ENCODE peak calls at places on chromosome 20, in four cellular contexts. One of them, this sample, is unnamed.

GRCh38 chr20:48698507-48699267 is 129.1 kb downstream of the PREX1 start:
- DNase-seq in GM12878: no peak
- DNase-seq in IMR-90: no peak
- DNase-seq in K562: peak; percentile 36
- DNase-seq in this sample: no peak

GRCh38 chr20:4573564-4574355 is 147.9 kb upstream of the PRND start:
- DNase-seq in GM12878: no peak
- DNase-seq in K562: no peak
- DNase-seq in IMR-90: peak; percentile 96
- DNase-seq in this sample: peak; percentile 99

GRCh38 chr20:3431109-3431508 is 23.6 kb upstream of the DNAAF9 start:
- DNase-seq in IMR-90: peak; percentile 11
- DNase-seq in GM12878: no peak
- DNase-seq in K562: no peak
- DNase-seq in this sample: no peak

GRCh38 chr20:51129201-51129671 is 106.3 kb upstream of the KCNG1 start:
- DNase-seq in GM12878: no peak
- DNase-seq in IMR-90: no peak
- DNase-seq in K562: no peak
- DNase-seq in this sample: no peak

GRCh38 chr20:41290804-41291389 is 26.6 kb downstream of the ZHX3 start:
- DNase-seq in IMR-90: no peak
- DNase-seq in K562: no peak
- DNase-seq in GM12878: no peak
- DNase-seq in this sample: no peak

GRCh38 chr20:33896509-33896908 is 85.4 kb downstream of the CHMP4B start:
- DNase-seq in K562: no peak
- DNase-seq in IMR-90: peak; percentile 70
- DNase-seq in GM12878: no peak
- DNase-seq in this sample: no peak

GRCh38 chr20:11378252-11378651 is 539.4 kb upstream of the BTBD3 start:
- DNase-seq in K562: no peak
- DNase-seq in IMR-90: no peak
- DNase-seq in GM12878: no peak
- DNase-seq in this sample: no peak

GRCh38 chr20:8720089-8720488 is 348.8 kb upstream of the PLCB4 start:
- DNase-seq in IMR-90: no peak
- DNase-seq in GM12878: no peak
- DNase-seq in K562: no peak
- DNase-seq in this sample: no peak

GRCh38 chr20:36820928-36821327 is 47.4 kb upstream of the DSN1 start:
- DNase-seq in K562: no peak
- DNase-seq in GM12878: no peak
- DNase-seq in IMR-90: peak; percentile 27
- DNase-seq in this sample: no peak

GRCh38 chr20:13231031-13231752 is 10.1 kb downstream of the ISM1 start:
- DNase-seq in K562: no peak
- DNase-seq in IMR-90: peak; percentile 28
- DNase-seq in GM12878: no peak
- DNase-seq in this sample: no peak

GRCh38 chr20:8540466-8540865 is 408.4 kb downstream of the PLCB1 start:
- DNase-seq in IMR-90: no peak
- DNase-seq in K562: no peak
- DNase-seq in GM12878: no peak
- DNase-seq in this sample: no peak

GRCh38 chr20:1087311-1087710 is 31.1 kb upstream of the PSMF1 start:
- DNase-seq in GM12878: no peak
- DNase-seq in K562: no peak
- DNase-seq in IMR-90: no peak
- DNase-seq in this sample: no peak

GRCh38 chr20:40811660-40812414 is 122.8 kb upstream of the MAFB start:
- DNase-seq in K562: no peak
- DNase-seq in GM12878: no peak
- DNase-seq in IMR-90: no peak
- DNase-seq in this sample: no peak

GRCh38 chr20:44069203-44069931 is 117.6 kb downstream of the JPH2 start:
- DNase-seq in GM12878: peak; percentile 57
- DNase-seq in K562: no peak
- DNase-seq in IMR-90: no peak
- DNase-seq in this sample: no peak

GRCh38 chr20:63163596-63164560 is 52.1 kb downstream of the YTHDF1 start:
- DNase-seq in IMR-90: no peak
- DNase-seq in K562: no peak
- DNase-seq in GM12878: no peak
- DNase-seq in this sample: no peak

GRCh38 chr20:51767867-51768758 is at the start of gene ATP9A:
- DNase-seq in GM12878: no peak
- DNase-seq in IMR-90: peak; percentile 31
- DNase-seq in K562: no peak
- DNase-seq in this sample: no peak

GRCh38 chr20:25300496-25301170 is 52.7 kb downstream of the PYGB start:
- DNase-seq in GM12878: no peak
- DNase-seq in IMR-90: peak; percentile 42
- DNase-seq in K562: no peak
- DNase-seq in this sample: no peak

GRCh38 chr20:3082955-3083952 is 1.3 kb downstream of the AVP start:
- DNase-seq in GM12878: no peak
- DNase-seq in K562: no peak
- DNase-seq in IMR-90: no peak
- DNase-seq in this sample: no peak

GRCh38 chr20:13422637-13423036 is 201.6 kb downstream of the ISM1 start:
- DNase-seq in K562: no peak
- DNase-seq in IMR-90: peak; percentile 11
- DNase-seq in GM12878: no peak
- DNase-seq in this sample: peak; percentile 51

GRCh38 chr20:64250027-64250426 is 5.5 kb upstream of the PCMTD2 start:
- DNase-seq in IMR-90: no peak
- DNase-seq in K562: no peak
- DNase-seq in GM12878: no peak
- DNase-seq in this sample: no peak

GRCh38 chr20:44450938-44451450 is 24.7 kb upstream of the TTPAL start:
- DNase-seq in K562: no peak
- DNase-seq in IMR-90: no peak
- DNase-seq in GM12878: no peak
- DNase-seq in this sample: no peak

GRCh38 chr20:22810030-22810429 is 225.1 kb upstream of the SSTR4 start:
- DNase-seq in GM12878: no peak
- DNase-seq in K562: no peak
- DNase-seq in IMR-90: no peak
- DNase-seq in this sample: no peak

GRCh38 chr20:31948008-31948407 is 3.8 kb downstream of the PDRG1 start:
- DNase-seq in K562: peak; percentile 51
- DNase-seq in GM12878: no peak
- DNase-seq in IMR-90: no peak
- DNase-seq in this sample: no peak

GRCh38 chr20:21099653-21100589 is 6.2 kb downstream of the LINC00237 start:
- DNase-seq in GM12878: no peak
- DNase-seq in IMR-90: peak; percentile 4
- DNase-seq in K562: peak; percentile 15
- DNase-seq in this sample: peak; percentile 24

GRCh38 chr20:48284837-48285236 is 499.6 kb upstream of the SULF2 start:
- DNase-seq in GM12878: no peak
- DNase-seq in IMR-90: peak; percentile 75
- DNase-seq in K562: peak; percentile 13
- DNase-seq in this sample: peak; percentile 42

GRCh38 chr20:8633366-8633765 is 435.5 kb upstream of the PLCB4 start:
- DNase-seq in K562: no peak
- DNase-seq in IMR-90: peak; percentile 59
- DNase-seq in GM12878: no peak
- DNase-seq in this sample: no peak

GRCh38 chr20:62367483-62368302 is 581 bp upstream of the LAMA5 start:
- DNase-seq in IMR-90: no peak
- DNase-seq in K562: no peak
- DNase-seq in GM12878: no peak
- DNase-seq in this sample: no peak

GRCh38 chr20:53162251-53162835 is 190.2 kb downstream of the TSHZ2 start:
- DNase-seq in GM12878: no peak
- DNase-seq in K562: peak; percentile 46
- DNase-seq in IMR-90: peak; percentile 47
- DNase-seq in this sample: peak; percentile 18

GRCh38 chr20:16290358-16290757 is 282.9 kb downstream of the KIF16B start:
- DNase-seq in K562: no peak
- DNase-seq in GM12878: no peak
- DNase-seq in IMR-90: no peak
- DNase-seq in this sample: no peak

GRCh38 chr20:13147971-13148370 is 73.1 kb upstream of the ISM1 start:
- DNase-seq in GM12878: no peak
- DNase-seq in K562: no peak
- DNase-seq in IMR-90: no peak
- DNase-seq in this sample: no peak

GRCh38 chr20:63124092-63124781 is 91.7 kb downstream of the YTHDF1 start:
- DNase-seq in GM12878: no peak
- DNase-seq in K562: no peak
- DNase-seq in IMR-90: peak; percentile 62
- DNase-seq in this sample: no peak

GRCh38 chr20:34171640-34172039 is 59.6 kb upstream of the EIF2S2 start:
- DNase-seq in IMR-90: no peak
- DNase-seq in K562: no peak
- DNase-seq in GM12878: no peak
- DNase-seq in this sample: no peak

DNA sequence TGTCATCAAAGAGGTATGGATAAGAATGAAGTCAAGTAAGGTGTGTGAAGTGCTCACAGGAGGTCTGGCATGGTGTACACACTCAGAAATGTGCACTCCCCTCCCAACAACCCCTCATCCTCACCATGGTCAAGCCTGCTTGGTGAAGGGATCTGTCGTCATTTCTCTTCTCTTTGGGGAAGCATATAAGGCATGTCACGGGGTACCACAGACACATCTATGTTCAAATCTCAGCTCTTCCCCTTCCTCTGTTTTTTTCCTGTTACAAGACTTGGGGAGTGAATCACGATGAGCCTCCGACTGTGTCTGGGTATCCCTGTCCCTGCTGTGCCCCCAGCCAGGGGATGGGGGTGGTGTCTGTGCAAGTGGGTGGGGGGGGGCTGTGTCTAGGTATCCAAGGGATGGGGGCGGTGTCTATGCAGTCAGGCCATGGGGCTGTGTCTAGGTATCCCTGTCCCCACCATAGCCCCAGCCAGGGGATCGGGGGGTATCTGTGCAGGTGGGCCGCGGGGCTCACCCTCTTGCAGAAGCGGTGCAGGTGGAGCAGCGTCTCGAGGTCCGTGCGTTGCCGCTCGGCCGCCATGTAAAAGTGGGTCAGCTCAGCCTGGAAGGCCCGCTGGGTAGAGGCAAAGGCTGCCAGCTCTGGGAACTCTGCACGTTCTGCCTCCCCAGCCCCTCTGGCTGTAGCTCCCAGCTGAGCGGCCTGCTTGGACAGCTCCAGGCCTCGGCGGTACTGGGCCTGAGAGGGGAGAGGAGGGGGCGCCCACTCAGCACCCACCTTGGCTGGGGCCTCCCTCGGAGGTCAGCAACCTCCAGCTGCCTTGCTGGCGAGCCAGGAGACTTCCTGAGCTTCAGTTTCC is 43.6 kb downstream of the KIAA1755 start:
- DNase-seq in IMR-90: no peak
- DNase-seq in K562: no peak
- DNase-seq in GM12878: no peak
- DNase-seq in this sample: no peak
- TF ChIP-seq ELK1 in IMR-90: no peak
- TF ChIP-seq ELK1 in K562: no peak
- TF ChIP-seq ELK1 in GM12878: no peak
- TF ChIP-seq ELK1 in this sample: no peak

DNA sequence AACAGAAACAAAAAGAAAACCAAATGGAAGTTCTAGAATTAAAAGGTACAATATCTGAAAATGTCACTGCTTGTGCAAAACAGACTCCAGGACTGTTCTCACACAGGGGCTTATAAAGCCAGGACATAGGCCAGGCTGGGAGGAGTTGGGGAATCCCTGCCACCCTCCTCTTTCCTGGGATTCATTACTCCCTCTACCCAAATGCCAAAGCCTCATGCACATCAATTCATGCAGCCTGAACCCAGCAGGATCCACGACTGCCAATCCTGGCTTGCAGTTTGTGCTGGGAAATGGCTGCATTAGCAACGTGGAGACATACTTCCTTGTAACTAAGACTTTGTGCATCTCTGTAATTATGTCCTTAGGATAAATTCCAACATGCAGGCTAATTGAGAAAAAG is 143.8 kb downstream of the SYCP2 start:
- DNase-seq in GM12878: no peak
- DNase-seq in K562: no peak
- DNase-seq in IMR-90: no peak
- DNase-seq in this sample: no peak
- TF ChIP-seq ELK1 in GM12878: no peak
- TF ChIP-seq ELK1 in K562: no peak
- TF ChIP-seq ELK1 in IMR-90: no peak
- TF ChIP-seq ELK1 in this sample: no peak

DNA sequence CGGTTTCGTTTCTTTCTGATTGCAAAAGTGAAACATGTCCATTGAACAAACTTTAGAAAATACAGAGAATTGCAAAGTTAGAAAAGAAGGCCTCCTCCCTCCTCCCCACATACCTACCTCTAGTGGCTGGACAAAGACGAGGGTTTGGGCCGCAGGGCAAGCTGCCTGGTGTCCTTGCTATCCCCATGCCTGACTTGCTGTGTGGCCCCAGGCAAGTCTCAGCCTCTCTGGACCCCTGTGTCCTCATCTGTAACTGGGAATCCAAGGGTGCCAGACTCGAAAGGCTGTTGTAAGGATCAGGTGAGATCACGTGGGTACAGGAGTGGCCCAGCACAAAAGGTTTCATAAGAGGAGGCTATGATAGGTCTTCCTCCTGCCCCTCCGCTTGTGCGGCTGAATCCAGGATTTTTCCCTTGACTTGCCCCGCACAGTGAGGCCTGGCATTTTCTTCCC is 56.0 kb downstream of the UBE2V1 start:
- DNase-seq in K562: no peak
- DNase-seq in GM12878: no peak
- DNase-seq in IMR-90: no peak
- DNase-seq in this sample: no peak
- TF ChIP-seq ELK1 in K562: no peak
- TF ChIP-seq ELK1 in GM12878: no peak
- TF ChIP-seq ELK1 in IMR-90: no peak
- TF ChIP-seq ELK1 in this sample: no peak

GRCh38 chr20:17806739-17807441 is 107.1 kb downstream of the BANF2 start:
- DNase-seq in IMR-90: peak; percentile 78
- DNase-seq in K562: peak; percentile 7
- DNase-seq in GM12878: no peak
- DNase-seq in this sample: no peak
- TF ChIP-seq ELK1 in IMR-90: no peak
- TF ChIP-seq ELK1 in K562: no peak
- TF ChIP-seq ELK1 in GM12878: no peak
- TF ChIP-seq ELK1 in this sample: no peak

DNA sequence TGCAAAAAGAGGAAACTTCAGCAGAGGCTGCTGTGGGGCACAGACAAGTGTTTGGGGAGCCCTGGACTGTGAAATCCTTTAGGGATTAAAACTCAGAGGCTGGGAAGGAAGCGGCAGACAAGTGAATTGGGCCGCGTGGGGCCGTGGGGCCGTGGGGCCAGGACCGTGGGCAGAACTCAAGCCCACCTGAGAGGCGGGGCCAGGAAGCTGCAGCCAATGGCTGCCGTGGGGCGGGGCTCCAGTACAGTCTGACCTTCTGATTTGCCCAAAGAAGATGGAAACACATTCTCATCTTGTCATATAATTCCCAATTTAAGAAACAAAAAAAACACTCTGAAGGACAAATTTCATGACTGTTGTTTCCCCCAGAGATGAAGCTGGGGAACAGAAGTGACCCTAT is 55.4 kb downstream of the ANKRD60 start:
- DNase-seq in K562: peak; percentile 69
- DNase-seq in GM12878: no peak
- DNase-seq in IMR-90: no peak
- DNase-seq in this sample: no peak
- TF ChIP-seq ELK1 in K562: no peak
- TF ChIP-seq ELK1 in GM12878: no peak
- TF ChIP-seq ELK1 in IMR-90: no peak
- TF ChIP-seq ELK1 in this sample: no peak

This sample was measured in A549.